ENCODE peak calls at places on chromosomes 16 and 17, in seven cellular contexts. One of them, this sample, is unnamed.

GRCh38 chr16:85176541-85177447 is 64.5 kb upstream of the CIBAR2 start:
- DNase-seq in mesenchymal stem cell: no peak
- DNase-seq in H1: no peak
- DNase-seq in trophoblast cell: no peak
- DNase-seq in mesendoderm: no peak
- DNase-seq in H9: no peak
- DNase-seq in IMR-90: peak
- DNase-seq in this sample: no peak

GRCh38 chr17:57679906-57680695 is 65.0 kb downstream of the CCDC182 start:
- DNase-seq in IMR-90: no peak
- DNase-seq in trophoblast cell: no peak
- DNase-seq in H9: no peak
- DNase-seq in H1: peak
- DNase-seq in mesendoderm: no peak
- DNase-seq in mesenchymal stem cell: no peak
- DNase-seq in this sample: no peak

GRCh38 chr16:86037999-86038922 is 139.3 kb downstream of the IRF8 start:
- DNase-seq in mesenchymal stem cell: no peak
- DNase-seq in IMR-90: no peak
- DNase-seq in trophoblast cell: no peak
- DNase-seq in H1: no peak
- DNase-seq in H9: no peak
- DNase-seq in mesendoderm: no peak
- DNase-seq in this sample: no peak

GRCh38 chr16:64615647-64616280 is 506.1 kb downstream of the CDH11 start:
- DNase-seq in mesendoderm: peak
- DNase-seq in mesenchymal stem cell: peak
- DNase-seq in H9: peak
- DNase-seq in H1: peak
- DNase-seq in trophoblast cell: no peak
- DNase-seq in IMR-90: peak
- DNase-seq in this sample: peak

GRCh38 chr17:35313875-35314409 is 59.5 kb downstream of the SLFN11 start:
- DNase-seq in mesendoderm: peak
- DNase-seq in mesenchymal stem cell: no peak
- DNase-seq in IMR-90: no peak
- DNase-seq in H1: no peak
- DNase-seq in trophoblast cell: no peak
- DNase-seq in H9: peak
- DNase-seq in this sample: no peak

GRCh38 chr17:82973456-82974135 is 105.8 kb upstream of the METRNL start:
- DNase-seq in H1: no peak
- DNase-seq in mesendoderm: no peak
- DNase-seq in trophoblast cell: no peak
- DNase-seq in mesenchymal stem cell: no peak
- DNase-seq in IMR-90: no peak
- DNase-seq in H9: peak
- DNase-seq in this sample: no peak

GRCh38 chr16:17379121-17379571 is 91.6 kb downstream of the XYLT1 start:
- DNase-seq in H9: no peak
- DNase-seq in mesenchymal stem cell: no peak
- DNase-seq in trophoblast cell: peak
- DNase-seq in IMR-90: peak
- DNase-seq in H1: no peak
- DNase-seq in mesendoderm: no peak
- DNase-seq in this sample: no peak

GRCh38 chr17:29835438-29836351 is 94.3 kb downstream of the SSH2 start:
- DNase-seq in H9: no peak
- DNase-seq in mesendoderm: peak
- DNase-seq in H1: no peak
- DNase-seq in trophoblast cell: peak
- DNase-seq in IMR-90: peak
- DNase-seq in mesenchymal stem cell: no peak
- DNase-seq in this sample: no peak

GRCh38 chr16:284204-285120 is 1.5 kb downstream of the PDIA2 start:
- DNase-seq in mesenchymal stem cell: no peak
- DNase-seq in H9: no peak
- DNase-seq in mesendoderm: no peak
- DNase-seq in trophoblast cell: no peak
- DNase-seq in H1: no peak
- DNase-seq in IMR-90: no peak
- DNase-seq in this sample: no peak

GRCh38 chr16:69179255-69180010 is 7.5 kb upstream of the SNTB2 start:
- DNase-seq in mesenchymal stem cell: peak
- DNase-seq in mesendoderm: no peak
- DNase-seq in IMR-90: peak
- DNase-seq in H1: no peak
- DNase-seq in trophoblast cell: no peak
- DNase-seq in H9: no peak
- DNase-seq in this sample: no peak

GRCh38 chr17:56441331-56441730 is 152.2 kb upstream of the NOG start:
- DNase-seq in IMR-90: peak
- DNase-seq in H1: no peak
- DNase-seq in H9: no peak
- DNase-seq in mesenchymal stem cell: peak
- DNase-seq in mesendoderm: peak
- DNase-seq in trophoblast cell: no peak
- DNase-seq in this sample: no peak

GRCh38 chr17:81034779-81035388 is at the start of gene BAIAP2:
- DNase-seq in IMR-90: peak
- DNase-seq in mesenchymal stem cell: peak
- DNase-seq in trophoblast cell: peak
- DNase-seq in mesendoderm: peak
- DNase-seq in H9: peak
- DNase-seq in H1: peak
- DNase-seq in this sample: peak

GRCh38 chr17:48871551-48872351 is 20.8 kb upstream of the ATP5MC1 start:
- DNase-seq in mesenchymal stem cell: peak
- DNase-seq in H1: no peak
- DNase-seq in IMR-90: no peak
- DNase-seq in H9: no peak
- DNase-seq in trophoblast cell: no peak
- DNase-seq in mesendoderm: no peak
- DNase-seq in this sample: no peak

GRCh38 chr16:35745821-35746248 is 2286.4 kb downstream of the TP53TG3F start:
- DNase-seq in IMR-90: no peak
- DNase-seq in mesendoderm: no peak
- DNase-seq in H9: no peak
- DNase-seq in trophoblast cell: no peak
- DNase-seq in mesenchymal stem cell: no peak
- DNase-seq in H1: no peak
- DNase-seq in this sample: no peak

GRCh38 chr16:50267151-50267631 is 840 bp downstream of the ADCY7 start:
- DNase-seq in H1: no peak
- DNase-seq in trophoblast cell: no peak
- DNase-seq in mesenchymal stem cell: no peak
- DNase-seq in mesendoderm: no peak
- DNase-seq in H9: no peak
- DNase-seq in IMR-90: no peak
- DNase-seq in this sample: no peak

GRCh38 chr16:27853101-27853500 is 210.4 kb downstream of the GSG1L start:
- DNase-seq in mesendoderm: no peak
- DNase-seq in IMR-90: no peak
- DNase-seq in H9: no peak
- DNase-seq in H1: no peak
- DNase-seq in mesenchymal stem cell: no peak
- DNase-seq in trophoblast cell: no peak
- DNase-seq in this sample: no peak

GRCh38 chr16:29816694-29817441 is 916 bp downstream of the PAGR1 start:
- DNase-seq in IMR-90: peak
- DNase-seq in trophoblast cell: peak
- DNase-seq in mesendoderm: peak
- DNase-seq in H1: peak
- DNase-seq in mesenchymal stem cell: peak
- DNase-seq in H9: peak
- DNase-seq in this sample: no peak

GRCh38 chr17:79844869-79845600 is 5.8 kb upstream of the CBX4 start:
- DNase-seq in mesenchymal stem cell: peak
- DNase-seq in H1: peak
- DNase-seq in mesendoderm: no peak
- DNase-seq in IMR-90: no peak
- DNase-seq in trophoblast cell: peak
- DNase-seq in H9: peak
- DNase-seq in this sample: no peak

GRCh38 chr17:4004517-4005295 is 40.5 kb upstream of the ATP2A3 start:
- DNase-seq in IMR-90: no peak
- DNase-seq in mesenchymal stem cell: peak
- DNase-seq in mesendoderm: peak
- DNase-seq in H1: peak
- DNase-seq in trophoblast cell: peak
- DNase-seq in H9: peak
- DNase-seq in this sample: peak

GRCh38 chr17:20267459-20267842 is 199.9 kb downstream of the LGALS9B start:
- DNase-seq in mesendoderm: no peak
- DNase-seq in trophoblast cell: no peak
- DNase-seq in H1: no peak
- DNase-seq in mesenchymal stem cell: no peak
- DNase-seq in IMR-90: no peak
- DNase-seq in H9: no peak
- DNase-seq in this sample: no peak

GRCh38 chr16:47519037-47519436 is 57.9 kb downstream of the PHKB start:
- DNase-seq in H1: no peak
- DNase-seq in mesendoderm: no peak
- DNase-seq in IMR-90: peak
- DNase-seq in H9: no peak
- DNase-seq in mesenchymal stem cell: no peak
- DNase-seq in trophoblast cell: no peak
- DNase-seq in this sample: no peak
- H2BK5ac ChIP-seq in H1: no peak
- H2BK5ac ChIP-seq in mesendoderm: no peak
- H2BK5ac ChIP-seq in IMR-90: peak
- H2BK5ac ChIP-seq in H9: no peak
- H2BK5ac ChIP-seq in mesenchymal stem cell: no peak
- H2BK5ac ChIP-seq in trophoblast cell: no peak
- H2BK5ac ChIP-seq in this sample: no peak

GRCh38 chr16:88328313-88328660 is 54.5 kb upstream of the ZNF469 start:
- DNase-seq in H9: no peak
- DNase-seq in mesendoderm: no peak
- DNase-seq in IMR-90: no peak
- DNase-seq in H1: no peak
- DNase-seq in mesenchymal stem cell: no peak
- DNase-seq in trophoblast cell: no peak
- DNase-seq in this sample: no peak

GRCh38 chr16:88325976-88326375 is 56.8 kb upstream of the ZNF469 start:
- DNase-seq in mesendoderm: no peak
- DNase-seq in mesenchymal stem cell: no peak
- DNase-seq in H1: no peak
- DNase-seq in trophoblast cell: no peak
- DNase-seq in H9: no peak
- DNase-seq in IMR-90: no peak
- DNase-seq in this sample: no peak

GRCh38 chr16:88326611-88327485 is 55.9 kb upstream of the ZNF469 start:
- DNase-seq in IMR-90: no peak
- DNase-seq in mesendoderm: no peak
- DNase-seq in H1: no peak
- DNase-seq in mesenchymal stem cell: no peak
- DNase-seq in H9: no peak
- DNase-seq in trophoblast cell: no peak
- DNase-seq in this sample: no peak

GRCh38 chr16:88329726-88330700 is 52.7 kb upstream of the ZNF469 start:
- DNase-seq in mesendoderm: no peak
- DNase-seq in IMR-90: no peak
- DNase-seq in H1: no peak
- DNase-seq in mesenchymal stem cell: no peak
- DNase-seq in trophoblast cell: no peak
- DNase-seq in H9: no peak
- DNase-seq in this sample: no peak

GRCh38 chr16:88327566-88328312 is 55.0 kb upstream of the ZNF469 start:
- DNase-seq in H1: no peak
- DNase-seq in trophoblast cell: no peak
- DNase-seq in IMR-90: no peak
- DNase-seq in mesenchymal stem cell: no peak
- DNase-seq in mesendoderm: no peak
- DNase-seq in H9: no peak
- DNase-seq in this sample: no peak
- H3K18ac ChIP-seq in H1: no peak
- H3K18ac ChIP-seq in trophoblast cell: no peak
- H3K18ac ChIP-seq in IMR-90: no peak
- H3K18ac ChIP-seq in mesenchymal stem cell: no peak
- H3K18ac ChIP-seq in mesendoderm: no peak
- H3K18ac ChIP-seq in H9: no peak
- H3K18ac ChIP-seq in this sample: peak

DNA sequence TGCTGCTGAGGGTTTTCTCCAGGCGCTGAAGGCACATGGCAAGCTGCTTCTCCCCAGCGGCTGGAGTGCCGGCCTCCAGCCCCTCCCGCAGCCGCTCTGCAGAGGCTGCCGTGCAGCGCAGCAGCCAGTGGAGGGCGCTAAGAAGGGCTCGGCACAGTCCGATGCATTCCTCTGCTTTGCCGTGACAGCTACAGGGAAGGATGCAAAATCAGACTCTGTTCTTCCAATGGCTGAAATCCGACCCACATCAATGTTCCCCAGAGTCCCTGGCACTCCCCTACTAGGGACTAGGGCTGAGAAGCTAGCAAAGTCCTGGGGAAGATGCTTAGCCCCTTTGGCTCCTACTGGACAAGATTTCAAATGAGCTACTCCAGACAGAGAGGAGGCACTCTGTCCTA is 19.0 kb downstream of the MED24 start:
- DNase-seq in IMR-90: peak
- DNase-seq in mesenchymal stem cell: peak
- DNase-seq in H9: peak
- DNase-seq in trophoblast cell: peak
- DNase-seq in mesendoderm: peak
- DNase-seq in H1: peak
- DNase-seq in this sample: peak
- H3K9ac ChIP-seq in IMR-90: no peak
- H3K9ac ChIP-seq in mesenchymal stem cell: peak
- H3K9ac ChIP-seq in H9: no peak
- H3K9ac ChIP-seq in trophoblast cell: no peak
- H3K9ac ChIP-seq in mesendoderm: no peak
- H3K9ac ChIP-seq in H1: no peak
- H3K9ac ChIP-seq in this sample: no peak

DNA sequence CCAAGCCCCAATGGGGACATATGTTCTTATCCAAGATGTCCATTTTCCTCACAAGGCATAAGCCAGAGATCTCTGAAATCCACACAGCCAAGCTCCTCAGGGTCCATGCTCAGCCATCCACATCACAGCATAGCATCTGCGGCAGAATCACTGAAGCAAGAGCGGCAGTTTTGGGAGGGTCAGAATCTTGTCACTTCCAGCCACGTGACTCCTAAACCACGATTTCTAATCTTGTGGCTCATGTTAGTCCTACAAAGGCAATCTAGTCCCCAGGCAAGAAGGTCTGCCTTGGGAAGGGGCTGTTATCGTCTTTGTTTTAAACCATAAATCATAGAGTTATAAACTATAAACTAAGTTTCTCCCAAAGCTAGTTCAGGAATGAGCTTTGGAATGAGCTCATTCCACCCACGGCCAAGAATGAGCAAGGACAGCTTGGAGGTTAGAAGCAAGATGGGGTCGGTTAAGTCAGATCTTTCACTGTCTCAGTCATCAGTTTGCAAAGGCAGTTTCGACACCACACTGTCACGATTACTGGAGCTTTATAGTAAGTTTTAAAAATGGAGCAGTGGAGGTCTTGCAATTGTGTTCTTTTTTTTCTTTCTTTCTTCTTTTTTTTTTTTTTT is 20.8 kb upstream of the DNAH17 start:
- DNase-seq in H9: no peak
- DNase-seq in mesenchymal stem cell: peak
- DNase-seq in mesendoderm: no peak
- DNase-seq in IMR-90: peak
- DNase-seq in trophoblast cell: peak
- DNase-seq in H1: no peak
- DNase-seq in this sample: no peak
- H2BK5ac ChIP-seq in H9: no peak
- H2BK5ac ChIP-seq in mesenchymal stem cell: no peak
- H2BK5ac ChIP-seq in mesendoderm: no peak
- H2BK5ac ChIP-seq in IMR-90: peak
- H2BK5ac ChIP-seq in trophoblast cell: no peak
- H2BK5ac ChIP-seq in H1: no peak
- H2BK5ac ChIP-seq in this sample: no peak